ENCODE peak calls at places on chromosomes 6 and 20, in eight cellular contexts. One of them, this sample, is unnamed.

GRCh38 chr20:47198254-47198671 is 158.2 kb downstream of the ZMYND8 start:
- DNase-seq in MCF 10A: peak
- DNase-seq in NCI-H2081: no peak
- DNase-seq in tibial artery: no peak
- DNase-seq in stimulated activated CD4-positive, alpha-beta T cell treated with anti-CD3 and anti-CD28 coated beads, Interleukin-12 subunit alpha, Interleukin-12 subunit beta, amount 100 ng/mL, for 24 hours: peak
- DNase-seq in effector memory CD8-positive, alpha-beta T cell: no peak
- DNase-seq in GM12865: peak
- DNase-seq in A549: no peak
- DNase-seq in this sample: no peak

GRCh38 chr6:12474167-12475140 is 184.3 kb downstream of the EDN1 start:
- DNase-seq in GM12865: no peak
- DNase-seq in NCI-H2081: no peak
- DNase-seq in stimulated activated CD4-positive, alpha-beta T cell treated with anti-CD3 and anti-CD28 coated beads, Interleukin-12 subunit alpha, Interleukin-12 subunit beta, amount 100 ng/mL, for 24 hours: no peak
- DNase-seq in A549: no peak
- DNase-seq in effector memory CD8-positive, alpha-beta T cell: no peak
- DNase-seq in MCF 10A: peak
- DNase-seq in tibial artery: no peak
- DNase-seq in this sample: peak

GRCh38 chr20:1508576-1508975 is 17.4 kb upstream of the SIRPB2 start:
- DNase-seq in tibial artery: no peak
- DNase-seq in GM12865: no peak
- DNase-seq in stimulated activated CD4-positive, alpha-beta T cell treated with anti-CD3 and anti-CD28 coated beads, Interleukin-12 subunit alpha, Interleukin-12 subunit beta, amount 100 ng/mL, for 24 hours: no peak
- DNase-seq in NCI-H2081: no peak
- DNase-seq in effector memory CD8-positive, alpha-beta T cell: no peak
- DNase-seq in MCF 10A: no peak
- DNase-seq in A549: no peak
- DNase-seq in this sample: no peak

GRCh38 chr6:79546186-79546585 is 9.0 kb upstream of the LCA5 start:
- DNase-seq in tibial artery: no peak
- DNase-seq in GM12865: no peak
- DNase-seq in NCI-H2081: no peak
- DNase-seq in A549: no peak
- DNase-seq in stimulated activated CD4-positive, alpha-beta T cell treated with anti-CD3 and anti-CD28 coated beads, Interleukin-12 subunit alpha, Interleukin-12 subunit beta, amount 100 ng/mL, for 24 hours: no peak
- DNase-seq in effector memory CD8-positive, alpha-beta T cell: no peak
- DNase-seq in MCF 10A: no peak
- DNase-seq in this sample: peak

GRCh38 chr6:136051140-136051775 is 198.9 kb downstream of the MTFR2 start:
- DNase-seq in GM12865: no peak
- DNase-seq in MCF 10A: no peak
- DNase-seq in effector memory CD8-positive, alpha-beta T cell: no peak
- DNase-seq in tibial artery: no peak
- DNase-seq in A549: peak
- DNase-seq in NCI-H2081: no peak
- DNase-seq in stimulated activated CD4-positive, alpha-beta T cell treated with anti-CD3 and anti-CD28 coated beads, Interleukin-12 subunit alpha, Interleukin-12 subunit beta, amount 100 ng/mL, for 24 hours: no peak
- DNase-seq in this sample: no peak

GRCh38 chr20:10861086-10861485 is 187.3 kb upstream of the JAG1 start:
- DNase-seq in tibial artery: no peak
- DNase-seq in A549: peak
- DNase-seq in effector memory CD8-positive, alpha-beta T cell: no peak
- DNase-seq in MCF 10A: peak
- DNase-seq in stimulated activated CD4-positive, alpha-beta T cell treated with anti-CD3 and anti-CD28 coated beads, Interleukin-12 subunit alpha, Interleukin-12 subunit beta, amount 100 ng/mL, for 24 hours: no peak
- DNase-seq in NCI-H2081: no peak
- DNase-seq in GM12865: peak
- DNase-seq in this sample: peak

GRCh38 chr6:19699990-19700389 is 137.2 kb upstream of the ID4 start:
- DNase-seq in MCF 10A: no peak
- DNase-seq in GM12865: no peak
- DNase-seq in A549: no peak
- DNase-seq in stimulated activated CD4-positive, alpha-beta T cell treated with anti-CD3 and anti-CD28 coated beads, Interleukin-12 subunit alpha, Interleukin-12 subunit beta, amount 100 ng/mL, for 24 hours: no peak
- DNase-seq in effector memory CD8-positive, alpha-beta T cell: no peak
- DNase-seq in tibial artery: no peak
- DNase-seq in NCI-H2081: no peak
- DNase-seq in this sample: no peak

GRCh38 chr6:165774903-165775608 is 112.0 kb upstream of the PDE10A start:
- DNase-seq in stimulated activated CD4-positive, alpha-beta T cell treated with anti-CD3 and anti-CD28 coated beads, Interleukin-12 subunit alpha, Interleukin-12 subunit beta, amount 100 ng/mL, for 24 hours: no peak
- DNase-seq in NCI-H2081: peak
- DNase-seq in tibial artery: no peak
- DNase-seq in effector memory CD8-positive, alpha-beta T cell: no peak
- DNase-seq in A549: no peak
- DNase-seq in GM12865: peak
- DNase-seq in MCF 10A: no peak
- DNase-seq in this sample: peak

GRCh38 chr6:113828984-113829701 is 28.0 kb upstream of the MARCKS start:
- DNase-seq in tibial artery: no peak
- DNase-seq in NCI-H2081: no peak
- DNase-seq in GM12865: no peak
- DNase-seq in stimulated activated CD4-positive, alpha-beta T cell treated with anti-CD3 and anti-CD28 coated beads, Interleukin-12 subunit alpha, Interleukin-12 subunit beta, amount 100 ng/mL, for 24 hours: no peak
- DNase-seq in MCF 10A: no peak
- DNase-seq in A549: no peak
- DNase-seq in effector memory CD8-positive, alpha-beta T cell: no peak
- DNase-seq in this sample: no peak

GRCh38 chr20:47770931-47771330 is 14.3 kb downstream of the SULF2 start:
- DNase-seq in NCI-H2081: no peak
- DNase-seq in A549: no peak
- DNase-seq in effector memory CD8-positive, alpha-beta T cell: no peak
- DNase-seq in stimulated activated CD4-positive, alpha-beta T cell treated with anti-CD3 and anti-CD28 coated beads, Interleukin-12 subunit alpha, Interleukin-12 subunit beta, amount 100 ng/mL, for 24 hours: no peak
- DNase-seq in GM12865: no peak
- DNase-seq in tibial artery: no peak
- DNase-seq in MCF 10A: no peak
- DNase-seq in this sample: no peak

This sample was measured in renal cortical epithelial cell.